ENCODE peak calls at places on chromosome X, in eight cellular contexts. One of them, this sample, is unnamed.
A peak's percentile ranks its signal among the peaks of the same experiment; 100 is the strongest.

GRCh38 chrX:119529355-119530276 is 35.6 kb downstream of the STEEP1 start:
- DNase-seq in H54: no peak
- DNase-seq in breast epithelium: no peak
- DNase-seq in fibroblast of the conjunctiva: no peak
- DNase-seq in MM.1S: peak; percentile 53
- DNase-seq in CD4-positive, alpha-beta memory T cell: no peak
- DNase-seq in COR-L47: no peak
- DNase-seq in mucosa of descending colon: no peak
- DNase-seq in this sample: no peak

GRCh38 chrX:83305381-83305780 is 202.7 kb upstream of the POU3F4 start:
- DNase-seq in H54: no peak
- DNase-seq in breast epithelium: no peak
- DNase-seq in fibroblast of the conjunctiva: no peak
- DNase-seq in MM.1S: no peak
- DNase-seq in CD4-positive, alpha-beta memory T cell: no peak
- DNase-seq in COR-L47: no peak
- DNase-seq in mucosa of descending colon: no peak
- DNase-seq in this sample: no peak

GRCh38 chrX:25976683-25977310 is 161.3 kb upstream of the MAGEB18 start:
- DNase-seq in H54: no peak
- DNase-seq in breast epithelium: no peak
- DNase-seq in fibroblast of the conjunctiva: no peak
- DNase-seq in MM.1S: no peak
- DNase-seq in CD4-positive, alpha-beta memory T cell: no peak
- DNase-seq in COR-L47: no peak
- DNase-seq in mucosa of descending colon: no peak
- DNase-seq in this sample: peak; percentile 39

GRCh38 chrX:110396777-110397176 is 38.1 kb downstream of the RTL9 start:
- DNase-seq in H54: no peak
- DNase-seq in breast epithelium: no peak
- DNase-seq in fibroblast of the conjunctiva: no peak
- DNase-seq in MM.1S: no peak
- DNase-seq in CD4-positive, alpha-beta memory T cell: no peak
- DNase-seq in COR-L47: no peak
- DNase-seq in mucosa of descending colon: no peak
- DNase-seq in this sample: no peak

GRCh38 chrX:13307041-13307440 is 12.8 kb downstream of the ATXN3L start:
- DNase-seq in H54: no peak
- DNase-seq in breast epithelium: no peak
- DNase-seq in fibroblast of the conjunctiva: peak; percentile 6
- DNase-seq in MM.1S: no peak
- DNase-seq in CD4-positive, alpha-beta memory T cell: no peak
- DNase-seq in COR-L47: no peak
- DNase-seq in mucosa of descending colon: no peak
- DNase-seq in this sample: no peak

GRCh38 chrX:3191821-3192220 is 150.6 kb downstream of the ARSF start:
- DNase-seq in H54: no peak
- DNase-seq in breast epithelium: no peak
- DNase-seq in fibroblast of the conjunctiva: no peak
- DNase-seq in MM.1S: no peak
- DNase-seq in CD4-positive, alpha-beta memory T cell: no peak
- DNase-seq in COR-L47: no peak
- DNase-seq in mucosa of descending colon: no peak
- DNase-seq in this sample: no peak

GRCh38 chrX:23826653-23827052 is 43.7 kb downstream of the SAT1 start:
- DNase-seq in H54: no peak
- DNase-seq in breast epithelium: no peak
- DNase-seq in fibroblast of the conjunctiva: no peak
- DNase-seq in MM.1S: no peak
- DNase-seq in CD4-positive, alpha-beta memory T cell: no peak
- DNase-seq in COR-L47: no peak
- DNase-seq in mucosa of descending colon: no peak
- DNase-seq in this sample: peak; percentile 55

GRCh38 chrX:148412006-148412405 is 88.4 kb upstream of the AFF2 start:
- DNase-seq in H54: no peak
- DNase-seq in breast epithelium: no peak
- DNase-seq in fibroblast of the conjunctiva: no peak
- DNase-seq in MM.1S: no peak
- DNase-seq in CD4-positive, alpha-beta memory T cell: no peak
- DNase-seq in COR-L47: no peak
- DNase-seq in mucosa of descending colon: no peak
- DNase-seq in this sample: no peak

GRCh38 chrX:102934624-102935023 is 2.4 kb upstream of the RAB40AL start:
- DNase-seq in H54: no peak
- DNase-seq in breast epithelium: no peak
- DNase-seq in fibroblast of the conjunctiva: no peak
- DNase-seq in MM.1S: peak; percentile 15
- DNase-seq in CD4-positive, alpha-beta memory T cell: peak; percentile 39
- DNase-seq in COR-L47: no peak
- DNase-seq in mucosa of descending colon: peak; percentile 36
- DNase-seq in this sample: no peak

GRCh38 chrX:140177821-140178220 is 212.5 kb upstream of the CXorf66 start:
- DNase-seq in H54: no peak
- DNase-seq in breast epithelium: no peak
- DNase-seq in fibroblast of the conjunctiva: no peak
- DNase-seq in MM.1S: no peak
- DNase-seq in CD4-positive, alpha-beta memory T cell: no peak
- DNase-seq in COR-L47: no peak
- DNase-seq in mucosa of descending colon: no peak
- DNase-seq in this sample: no peak

GRCh38 chrX:110671068-110671803 is 124.4 kb downstream of the CHRDL1 start:
- DNase-seq in H54: no peak
- DNase-seq in breast epithelium: no peak
- DNase-seq in fibroblast of the conjunctiva: no peak
- DNase-seq in MM.1S: peak; percentile 39
- DNase-seq in CD4-positive, alpha-beta memory T cell: no peak
- DNase-seq in COR-L47: no peak
- DNase-seq in mucosa of descending colon: no peak
- DNase-seq in this sample: no peak

GRCh38 chrX:120761810-120762209 is 113.9 kb downstream of the CT47B1 start:
- DNase-seq in H54: no peak
- DNase-seq in breast epithelium: no peak
- DNase-seq in fibroblast of the conjunctiva: peak; percentile 72
- DNase-seq in MM.1S: no peak
- DNase-seq in CD4-positive, alpha-beta memory T cell: no peak
- DNase-seq in COR-L47: no peak
- DNase-seq in mucosa of descending colon: no peak
- DNase-seq in this sample: no peak

GRCh38 chrX:50111762-50112161 is 89.0 kb downstream of the AKAP4 start:
- DNase-seq in H54: no peak
- DNase-seq in breast epithelium: peak; percentile 26
- DNase-seq in fibroblast of the conjunctiva: no peak
- DNase-seq in MM.1S: no peak
- DNase-seq in CD4-positive, alpha-beta memory T cell: no peak
- DNase-seq in COR-L47: no peak
- DNase-seq in mucosa of descending colon: peak; percentile 75
- DNase-seq in this sample: no peak

GRCh38 chrX:149540133-149540620 is 635 bp upstream of the EOLA1 start:
- DNase-seq in H54: peak; percentile 46
- DNase-seq in breast epithelium: peak; percentile 89
- DNase-seq in fibroblast of the conjunctiva: peak; percentile 83
- DNase-seq in MM.1S: peak; percentile 81
- DNase-seq in CD4-positive, alpha-beta memory T cell: peak; percentile 83
- DNase-seq in COR-L47: peak; percentile 86
- DNase-seq in mucosa of descending colon: peak; percentile 95
- DNase-seq in this sample: peak; percentile 66

GRCh38 chrX:69293776-69294601 is 128.7 kb upstream of the PJA1 start:
- DNase-seq in H54: no peak
- DNase-seq in breast epithelium: no peak
- DNase-seq in fibroblast of the conjunctiva: no peak
- DNase-seq in MM.1S: no peak
- DNase-seq in CD4-positive, alpha-beta memory T cell: no peak
- DNase-seq in COR-L47: no peak
- DNase-seq in mucosa of descending colon: no peak
- DNase-seq in this sample: no peak

GRCh38 chrX:38694394-38694793 is 106.9 kb upstream of the MID1IP1 start:
- DNase-seq in H54: no peak
- DNase-seq in breast epithelium: no peak
- DNase-seq in fibroblast of the conjunctiva: no peak
- DNase-seq in MM.1S: no peak
- DNase-seq in CD4-positive, alpha-beta memory T cell: no peak
- DNase-seq in COR-L47: no peak
- DNase-seq in mucosa of descending colon: no peak
- DNase-seq in this sample: no peak

GRCh38 chrX:5876984-5877655 is 351.5 kb downstream of the NLGN4X start:
- DNase-seq in H54: no peak
- DNase-seq in breast epithelium: no peak
- DNase-seq in fibroblast of the conjunctiva: no peak
- DNase-seq in MM.1S: peak; percentile 8
- DNase-seq in CD4-positive, alpha-beta memory T cell: no peak
- DNase-seq in COR-L47: peak; percentile 0
- DNase-seq in mucosa of descending colon: peak; percentile 2
- DNase-seq in this sample: no peak

GRCh38 chrX:75522565-75523411 is at the start of gene ZDHHC15:
- DNase-seq in H54: no peak
- DNase-seq in breast epithelium: no peak
- DNase-seq in fibroblast of the conjunctiva: no peak
- DNase-seq in MM.1S: no peak
- DNase-seq in CD4-positive, alpha-beta memory T cell: peak; percentile 33
- DNase-seq in COR-L47: peak; percentile 64
- DNase-seq in mucosa of descending colon: peak; percentile 14
- DNase-seq in this sample: peak; percentile 55

GRCh38 chrX:46647251-46647650 is 73.7 kb downstream of the CHST7 start:
- DNase-seq in H54: no peak
- DNase-seq in breast epithelium: no peak
- DNase-seq in fibroblast of the conjunctiva: no peak
- DNase-seq in MM.1S: no peak
- DNase-seq in CD4-positive, alpha-beta memory T cell: no peak
- DNase-seq in COR-L47: no peak
- DNase-seq in mucosa of descending colon: no peak
- DNase-seq in this sample: no peak

GRCh38 chrX:24034485-24034884 is 7.5 kb upstream of the KLHL15 start:
- DNase-seq in H54: no peak
- DNase-seq in breast epithelium: no peak
- DNase-seq in fibroblast of the conjunctiva: no peak
- DNase-seq in MM.1S: no peak
- DNase-seq in CD4-positive, alpha-beta memory T cell: no peak
- DNase-seq in COR-L47: no peak
- DNase-seq in mucosa of descending colon: no peak
- DNase-seq in this sample: peak; percentile 57

GRCh38 chrX:21766101-21766500 is 8.2 kb upstream of the SMPX start:
- DNase-seq in H54: no peak
- DNase-seq in breast epithelium: no peak
- DNase-seq in fibroblast of the conjunctiva: no peak
- DNase-seq in MM.1S: no peak
- DNase-seq in CD4-positive, alpha-beta memory T cell: no peak
- DNase-seq in COR-L47: no peak
- DNase-seq in mucosa of descending colon: no peak
- DNase-seq in this sample: no peak

GRCh38 chrX:9942086-9942485 is 25.1 kb upstream of the CLDN34 start:
- DNase-seq in H54: no peak
- DNase-seq in breast epithelium: no peak
- DNase-seq in fibroblast of the conjunctiva: no peak
- DNase-seq in MM.1S: peak; percentile 67
- DNase-seq in CD4-positive, alpha-beta memory T cell: peak; percentile 24
- DNase-seq in COR-L47: no peak
- DNase-seq in mucosa of descending colon: peak; percentile 3
- DNase-seq in this sample: no peak

GRCh38 chrX:12042615-12043014 is 95.7 kb upstream of the FRMPD4 start:
- DNase-seq in H54: no peak
- DNase-seq in breast epithelium: no peak
- DNase-seq in fibroblast of the conjunctiva: no peak
- DNase-seq in MM.1S: peak; percentile 17
- DNase-seq in CD4-positive, alpha-beta memory T cell: no peak
- DNase-seq in COR-L47: no peak
- DNase-seq in mucosa of descending colon: no peak
- DNase-seq in this sample: no peak

GRCh38 chrX:40109288-40110008 is 11.7 kb upstream of the BCOR start:
- DNase-seq in H54: no peak
- DNase-seq in breast epithelium: no peak
- DNase-seq in fibroblast of the conjunctiva: no peak
- DNase-seq in MM.1S: peak; percentile 71
- DNase-seq in CD4-positive, alpha-beta memory T cell: no peak
- DNase-seq in COR-L47: peak; percentile 41
- DNase-seq in mucosa of descending colon: peak; percentile 78
- DNase-seq in this sample: no peak

GRCh38 chrX:112961981-112962380 is 121.3 kb upstream of the AMOT start:
- DNase-seq in H54: no peak
- DNase-seq in breast epithelium: no peak
- DNase-seq in fibroblast of the conjunctiva: no peak
- DNase-seq in MM.1S: no peak
- DNase-seq in CD4-positive, alpha-beta memory T cell: no peak
- DNase-seq in COR-L47: no peak
- DNase-seq in mucosa of descending colon: no peak
- DNase-seq in this sample: no peak

GRCh38 chrX:40570346-40571093 is 10.2 kb upstream of the ATP6AP2 start:
- DNase-seq in H54: no peak
- DNase-seq in breast epithelium: no peak
- DNase-seq in fibroblast of the conjunctiva: no peak
- DNase-seq in MM.1S: no peak
- DNase-seq in CD4-positive, alpha-beta memory T cell: no peak
- DNase-seq in COR-L47: no peak
- DNase-seq in mucosa of descending colon: no peak
- DNase-seq in this sample: no peak

GRCh38 chrX:70672326-70672725 is 227.7 kb downstream of the DLG3 start:
- DNase-seq in H54: no peak
- DNase-seq in breast epithelium: no peak
- DNase-seq in fibroblast of the conjunctiva: no peak
- DNase-seq in MM.1S: no peak
- DNase-seq in CD4-positive, alpha-beta memory T cell: no peak
- DNase-seq in COR-L47: no peak
- DNase-seq in mucosa of descending colon: no peak
- DNase-seq in this sample: no peak

GRCh38 chrX:118524344-118524743 is 28.7 kb downstream of the DOCK11 start:
- DNase-seq in H54: no peak
- DNase-seq in breast epithelium: no peak
- DNase-seq in fibroblast of the conjunctiva: no peak
- DNase-seq in MM.1S: no peak
- DNase-seq in CD4-positive, alpha-beta memory T cell: no peak
- DNase-seq in COR-L47: no peak
- DNase-seq in mucosa of descending colon: no peak
- DNase-seq in this sample: no peak

GRCh38 chrX:15564981-15565579 is 35.7 kb downstream of the ACE2 start:
- DNase-seq in H54: peak; percentile 0
- DNase-seq in breast epithelium: peak; percentile 66
- DNase-seq in fibroblast of the conjunctiva: peak; percentile 49
- DNase-seq in MM.1S: peak; percentile 21
- DNase-seq in CD4-positive, alpha-beta memory T cell: no peak
- DNase-seq in COR-L47: peak; percentile 27
- DNase-seq in mucosa of descending colon: peak; percentile 78
- DNase-seq in this sample: peak; percentile 24

GRCh38 chrX:154544885-154545284 is 1.8 kb downstream of the G6PD start:
- DNase-seq in H54: no peak
- DNase-seq in breast epithelium: no peak
- DNase-seq in fibroblast of the conjunctiva: no peak
- DNase-seq in MM.1S: no peak
- DNase-seq in CD4-positive, alpha-beta memory T cell: no peak
- DNase-seq in COR-L47: no peak
- DNase-seq in mucosa of descending colon: no peak
- DNase-seq in this sample: no peak